ENCODE peak calls at places on chromosomes 11 and 22, in four cellular contexts. S, E, J and K are unnamed samples.
A peak's percentile ranks its signal among the peaks of the same experiment; 100 is the strongest.

GRCh38 chr22:45785458-45785857 is 113.8 kb downstream of the ATXN10 start:
- DNase-seq in S (no peak), E (no peak), J (no peak), K (no peak)

GRCh38 chr22:30265851-30266444 is 703 bp downstream of the OSM start:
- DNase-seq in J (no peak), S (peak; percentile 45), E (peak; percentile 87), K (peak; percentile 91)

GRCh38 chr11:3609416-3610265 is 32.2 kb downstream of the ART5 start:
- DNase-seq in J (peak; percentile 44), E (peak; percentile 58), S (no peak), K (peak; percentile 60)

GRCh38 chr11:11476971-11477645 is 124.1 kb upstream of the CSNK2A3 start:
- DNase-seq in S (no peak), E (no peak), J (no peak), K (no peak)

GRCh38 chr22:25644122-25644521 is 79.6 kb downstream of the GRK3 start:
- DNase-seq in E (no peak), S (peak; percentile 78), J (peak; percentile 30), K (no peak)

GRCh38 chr11:126007263-126007662 is 55.4 kb downstream of the CDON start:
- DNase-seq in E (no peak), J (peak; percentile 43), S (no peak), K (no peak)

GRCh38 chr11:75431533-75432525 is 1.2 kb downstream of the KLHL35 start:
- DNase-seq in J (no peak), S (no peak), E (no peak), K (no peak)

GRCh38 chr11:35166369-35167360 is 27.7 kb downstream of the CD44 start:
- DNase-seq in J (peak; percentile 93), S (no peak), E (no peak), K (no peak)

GRCh38 chr22:25388866-25389540 is 169.6 kb downstream of the CRYBB2 start:
- DNase-seq in J (no peak), S (no peak), E (no peak), K (no peak)

GRCh38 chr11:74371269-74372039 is 26.8 kb downstream of the PGM2L1 start:
- DNase-seq in J (peak; percentile 80), E (no peak), S (no peak), K (no peak)

GRCh38 chr11:120929664-120930154 is 94.2 kb upstream of the TBCEL start:
- DNase-seq in J (peak; percentile 8), S (peak; percentile 42), E (peak; percentile 66), K (peak; percentile 81)

GRCh38 chr22:47793304-47794101 is 1031.1 kb downstream of the TBC1D22A start:
- DNase-seq in S (no peak), E (no peak), J (no peak), K (no peak)

GRCh38 chr11:69493931-69494821 is 12.7 kb downstream of the LINC01488 start:
- DNase-seq in E (no peak), J (no peak), S (no peak), K (no peak)

GRCh38 chr22:44455151-44455962 is 42.7 kb downstream of the RTL6 start:
- DNase-seq in S (no peak), E (peak; percentile 53), J (no peak), K (peak; percentile 45)

GRCh38 chr22:35367331-35367886 is 13.5 kb upstream of the HMOX1 start:
- DNase-seq in S (no peak), E (no peak), J (no peak), K (peak; percentile 51)

GRCh38 chr11:4677948-4678347 is 19.7 kb downstream of the OR51E2 start:
- DNase-seq in J (no peak), S (no peak), E (no peak), K (no peak)

GRCh38 chr11:11436715-11437313 is 83.8 kb upstream of the CSNK2A3 start:
- DNase-seq in J (no peak), E (no peak), S (peak; percentile 31), K (no peak)

GRCh38 chr11:67379061-67380058 is 6.0 kb upstream of the CLCF1 start:
- DNase-seq in E (no peak), S (no peak), J (no peak), K (no peak)

GRCh38 chr11:116190861-116191260 is 581.9 kb downstream of the BUD13 start:
- DNase-seq in S (no peak), J (no peak), E (no peak), K (no peak)

GRCh38 chr11:77073328-77074001 is 6.7 kb downstream of the CAPN5 start:
- DNase-seq in S (peak; percentile 82), J (peak; percentile 90), E (peak; percentile 26), K (peak; percentile 32)
- TF ChIP-seq CTCF in S (peak; percentile 39), J (peak; percentile 52), E (no peak), K (no peak)

GRCh38 chr11:6693342-6694228 is 10.4 kb upstream of the MRPL17 start:
- DNase-seq in S (peak; percentile 44), E (no peak), J (peak; percentile 81), K (no peak)
- TF ChIP-seq CTCF in S (no peak), E (no peak), J (no peak), K (no peak)

GRCh38 chr11:47216141-47216798 is 1.5 kb downstream of the DDB2 start:
- DNase-seq in E (peak; percentile 63), S (peak; percentile 28), J (peak; percentile 88), K (peak; percentile 60)
- TF ChIP-seq CTCF in E (no peak), S (no peak), J (no peak), K (no peak)

GRCh38 chr11:1893581-1894359 is 2.1 kb upstream of the PRR33 start:
- DNase-seq in S (no peak), J (no peak), E (no peak), K (no peak)
- TF ChIP-seq CTCF in S (no peak), J (no peak), E (no peak), K (no peak)